ENCODE peak calls at places on chromosomes 7 and 10, in nine cellular contexts. One of them, this sample, is unnamed.

GRCh38 chr7:27164381-27165088 is 802 bp downstream of the HOXA9 start:
- DNase-seq in frontal cortex: no peak
- DNase-seq in heart right ventricle: no peak
- DNase-seq in activated CD4-positive, alpha-beta T cell treated with anti-CD3 and anti-CD28 coated beads, Interleukin-2, amount 10 ng/mL, durations not matched to agents 7 days and 5 days: no peak
- DNase-seq in HTR-8/SVneo: no peak
- DNase-seq in activated CD8-positive, alpha-beta memory T cell treated with anti-CD3 and anti-CD28 coated beads for 24 hours: no peak
- DNase-seq in head of caudate nucleus: no peak
- DNase-seq in H54: no peak
- DNase-seq in AG04449: no peak
- DNase-seq in this sample: peak; percentile 61

GRCh38 chr10:47051741-47052238 is 140.6 kb downstream of the PTPN20 start:
- DNase-seq in AG04449: no peak
- DNase-seq in HTR-8/SVneo: no peak
- DNase-seq in frontal cortex: no peak
- DNase-seq in activated CD4-positive, alpha-beta T cell treated with anti-CD3 and anti-CD28 coated beads, Interleukin-2, amount 10 ng/mL, durations not matched to agents 7 days and 5 days: no peak
- DNase-seq in head of caudate nucleus: no peak
- DNase-seq in activated CD8-positive, alpha-beta memory T cell treated with anti-CD3 and anti-CD28 coated beads for 24 hours: no peak
- DNase-seq in H54: no peak
- DNase-seq in heart right ventricle: no peak
- DNase-seq in this sample: no peak

GRCh38 chr7:24741691-24742639 is 15.3 kb downstream of the GSDME start:
- DNase-seq in activated CD8-positive, alpha-beta memory T cell treated with anti-CD3 and anti-CD28 coated beads for 24 hours: no peak
- DNase-seq in heart right ventricle: no peak
- DNase-seq in HTR-8/SVneo: peak; percentile 82
- DNase-seq in frontal cortex: no peak
- DNase-seq in head of caudate nucleus: no peak
- DNase-seq in AG04449: peak; percentile 89
- DNase-seq in activated CD4-positive, alpha-beta T cell treated with anti-CD3 and anti-CD28 coated beads, Interleukin-2, amount 10 ng/mL, durations not matched to agents 7 days and 5 days: no peak
- DNase-seq in H54: peak; percentile 98
- DNase-seq in this sample: peak; percentile 87

GRCh38 chr7:105268511-105269392 is 120.0 kb downstream of the SRPK2 start:
- DNase-seq in frontal cortex: peak; percentile 55
- DNase-seq in head of caudate nucleus: peak; percentile 68
- DNase-seq in activated CD4-positive, alpha-beta T cell treated with anti-CD3 and anti-CD28 coated beads, Interleukin-2, amount 10 ng/mL, durations not matched to agents 7 days and 5 days: peak; percentile 13
- DNase-seq in heart right ventricle: no peak
- DNase-seq in AG04449: peak; percentile 23
- DNase-seq in HTR-8/SVneo: peak; percentile 45
- DNase-seq in activated CD8-positive, alpha-beta memory T cell treated with anti-CD3 and anti-CD28 coated beads for 24 hours: no peak
- DNase-seq in H54: no peak
- DNase-seq in this sample: peak; percentile 63

GRCh38 chr7:130904031-130904757 is 170.2 kb upstream of the KLF14 start:
- DNase-seq in heart right ventricle: no peak
- DNase-seq in AG04449: peak; percentile 91
- DNase-seq in activated CD8-positive, alpha-beta memory T cell treated with anti-CD3 and anti-CD28 coated beads for 24 hours: no peak
- DNase-seq in activated CD4-positive, alpha-beta T cell treated with anti-CD3 and anti-CD28 coated beads, Interleukin-2, amount 10 ng/mL, durations not matched to agents 7 days and 5 days: no peak
- DNase-seq in HTR-8/SVneo: peak; percentile 62
- DNase-seq in H54: no peak
- DNase-seq in frontal cortex: no peak
- DNase-seq in head of caudate nucleus: no peak
- DNase-seq in this sample: peak; percentile 96

GRCh38 chr10:127968659-127969058 is 61.8 kb downstream of the PTPRE start:
- DNase-seq in heart right ventricle: no peak
- DNase-seq in head of caudate nucleus: no peak
- DNase-seq in frontal cortex: no peak
- DNase-seq in activated CD4-positive, alpha-beta T cell treated with anti-CD3 and anti-CD28 coated beads, Interleukin-2, amount 10 ng/mL, durations not matched to agents 7 days and 5 days: no peak
- DNase-seq in activated CD8-positive, alpha-beta memory T cell treated with anti-CD3 and anti-CD28 coated beads for 24 hours: no peak
- DNase-seq in HTR-8/SVneo: no peak
- DNase-seq in AG04449: no peak
- DNase-seq in H54: no peak
- DNase-seq in this sample: no peak

GRCh38 chr7:55526770-55527169 is 45.5 kb downstream of the VOPP1 start:
- DNase-seq in frontal cortex: peak; percentile 44
- DNase-seq in activated CD8-positive, alpha-beta memory T cell treated with anti-CD3 and anti-CD28 coated beads for 24 hours: no peak
- DNase-seq in H54: no peak
- DNase-seq in activated CD4-positive, alpha-beta T cell treated with anti-CD3 and anti-CD28 coated beads, Interleukin-2, amount 10 ng/mL, durations not matched to agents 7 days and 5 days: no peak
- DNase-seq in AG04449: no peak
- DNase-seq in heart right ventricle: no peak
- DNase-seq in HTR-8/SVneo: no peak
- DNase-seq in head of caudate nucleus: peak; percentile 68
- DNase-seq in this sample: no peak

GRCh38 chr10:50740351-50740688 is 584 bp downstream of the ASAH2B start:
- DNase-seq in frontal cortex: peak; percentile 6
- DNase-seq in AG04449: no peak
- DNase-seq in heart right ventricle: no peak
- DNase-seq in HTR-8/SVneo: peak; percentile 5
- DNase-seq in activated CD4-positive, alpha-beta T cell treated with anti-CD3 and anti-CD28 coated beads, Interleukin-2, amount 10 ng/mL, durations not matched to agents 7 days and 5 days: peak; percentile 30
- DNase-seq in activated CD8-positive, alpha-beta memory T cell treated with anti-CD3 and anti-CD28 coated beads for 24 hours: no peak
- DNase-seq in head of caudate nucleus: peak; percentile 59
- DNase-seq in H54: peak; percentile 2
- DNase-seq in this sample: peak; percentile 51

GRCh38 chr10:123636598-123637325 is 29.4 kb upstream of the GPR26 start:
- DNase-seq in heart right ventricle: no peak
- DNase-seq in head of caudate nucleus: peak; percentile 61
- DNase-seq in activated CD8-positive, alpha-beta memory T cell treated with anti-CD3 and anti-CD28 coated beads for 24 hours: no peak
- DNase-seq in H54: no peak
- DNase-seq in frontal cortex: no peak
- DNase-seq in activated CD4-positive, alpha-beta T cell treated with anti-CD3 and anti-CD28 coated beads, Interleukin-2, amount 10 ng/mL, durations not matched to agents 7 days and 5 days: no peak
- DNase-seq in AG04449: no peak
- DNase-seq in HTR-8/SVneo: no peak
- DNase-seq in this sample: peak; percentile 17

GRCh38 chr10:72875250-72876055 is 18.1 kb upstream of the OIT3 start:
- DNase-seq in HTR-8/SVneo: peak; percentile 38
- DNase-seq in AG04449: no peak
- DNase-seq in frontal cortex: no peak
- DNase-seq in H54: no peak
- DNase-seq in activated CD8-positive, alpha-beta memory T cell treated with anti-CD3 and anti-CD28 coated beads for 24 hours: no peak
- DNase-seq in head of caudate nucleus: no peak
- DNase-seq in heart right ventricle: no peak
- DNase-seq in activated CD4-positive, alpha-beta T cell treated with anti-CD3 and anti-CD28 coated beads, Interleukin-2, amount 10 ng/mL, durations not matched to agents 7 days and 5 days: peak; percentile 24
- DNase-seq in this sample: peak; percentile 51